ENCODE peak calls at places on chromosomes 1 and 21, in five cellular contexts. I is iPS-NIHi11, J is NCI-H69, Z is tibial nerve, A is midbrain. G is an unnamed sample.

GRCh38 chr1:177286396-177286795 is 115.6 kb downstream of the BRINP2 start:
- DNase-seq in I (no peak), J (no peak), Z (no peak), A (no peak), G (no peak)

GRCh38 chr1:55702064-55702463 is 486.9 kb upstream of the USP24 start:
- DNase-seq in I (peak), J (peak), Z (no peak), A (no peak), G (no peak)

GRCh38 chr21:32386195-32386870 is 6.5 kb downstream of the URB1 start:
- DNase-seq in I (no peak), J (peak), Z (no peak), A (no peak), G (no peak)

GRCh38 chr1:11364170-11364569 is 91.2 kb downstream of the UBIAD1 start:
- DNase-seq in I (no peak), J (peak), Z (no peak), A (no peak), G (no peak)

GRCh38 chr1:84156210-84156621 is 12.1 kb downstream of the PRKACB start:
- DNase-seq in I (no peak), J (peak), Z (no peak), A (no peak), G (no peak)

GRCh38 chr1:100882622-100883186 is 11.9 kb downstream of the EXTL2 start:
- DNase-seq in I (no peak), J (no peak), Z (no peak), A (no peak), G (no peak)

GRCh38 chr1:9767964-9768668 is 55.6 kb downstream of the CLSTN1 start:
- DNase-seq in I (peak), J (peak), Z (no peak), A (no peak), G (no peak)

GRCh38 chr1:167221804-167222610 is 1.3 kb downstream of the POU2F1 start:
- DNase-seq in I (peak), J (peak), Z (peak), A (peak), G (peak)

GRCh38 chr1:228288536-228289238 is 80.8 kb downstream of the OBSCN start:
- DNase-seq in I (no peak), J (no peak), Z (no peak), A (no peak), G (peak)

GRCh38 chr1:90957497-90957896 is 64.3 kb downstream of the ZNF644 start:
- DNase-seq in I (no peak), J (no peak), Z (no peak), A (no peak), G (no peak)

GRCh38 chr1:174258148-174258550 is 98.8 kb downstream of the RABGAP1L start:
- DNase-seq in I (peak), J (peak), Z (no peak), A (peak), G (no peak)

GRCh38 chr1:27544818-27545612 is 55.0 kb upstream of the WASF2 start:
- DNase-seq in I (no peak), J (no peak), Z (no peak), A (peak), G (no peak)

GRCh38 chr1:210292276-210292851 is 36.3 kb upstream of the HHAT start:
- DNase-seq in I (peak), J (peak), Z (no peak), A (no peak), G (peak)

GRCh38 chr1:232166942-232167341 is 463.0 kb downstream of the SIPA1L2 start:
- DNase-seq in I (peak), J (peak), Z (no peak), A (no peak), G (no peak)

GRCh38 chr1:212684076-212684475 is 15.6 kb downstream of the BATF3 start:
- DNase-seq in I (no peak), J (no peak), Z (no peak), A (no peak), G (no peak)

GRCh38 chr1:79295967-79296366 is 289.4 kb upstream of the ADGRL4 start:
- DNase-seq in I (no peak), J (no peak), Z (no peak), A (no peak), G (no peak)

GRCh38 chr1:165629848-165630628 is 996 bp upstream of the MGST3 start:
- DNase-seq in I (peak), J (peak), Z (no peak), A (no peak), G (no peak)

GRCh38 chr1:90710579-90711536 is 6.2 kb downstream of the BARHL2 start:
- DNase-seq in I (no peak), J (peak), Z (no peak), A (no peak), G (no peak)

GRCh38 chr1:10398278-10398733 is 558 bp upstream of the PGD start:
- DNase-seq in I (no peak), J (no peak), Z (no peak), A (no peak), G (no peak)

GRCh38 chr1:37167479-37167878 is 133.2 kb upstream of the GRIK3 start:
- DNase-seq in I (no peak), J (no peak), Z (no peak), A (no peak), G (no peak)

GRCh38 chr1:203592156-203592555 is 34.5 kb upstream of the ATP2B4 start:
- DNase-seq in I (peak), J (peak), Z (no peak), A (peak), G (no peak)

GRCh38 chr1:37033355-37034291 is 692 bp downstream of the GRIK3 start:
- DNase-seq in I (no peak), J (peak), Z (no peak), A (no peak), G (no peak)

GRCh38 chr1:8113257-8114220 is 87.4 kb upstream of the ERRFI1 start:
- DNase-seq in I (no peak), J (peak), Z (no peak), A (no peak), G (no peak)

GRCh38 chr1:167431909-167432650 is 86.2 kb downstream of the CD247 start:
- DNase-seq in I (no peak), J (no peak), Z (no peak), A (no peak), G (no peak)

GRCh38 chr1:9989773-9990172 is 7.3 kb upstream of the RBP7 start:
- DNase-seq in I (no peak), J (no peak), Z (no peak), A (no peak), G (no peak)

G was measured in suprapubic skin.